ENCODE peak calls at places on chromosome 22, in four cellular contexts. E is hepatocyte, K is kidney epithelial cell, U is GM06990. A is an unnamed sample. For H3K27me3, the result is how much of the 10 kb centered on the place peaks cover.

GRCh38 chr22:46833228-46833627 is 70.8 kb downstream of the TBC1D22A start:
- DNase-seq in E (peak), K (no peak), U (no peak), A (peak)

GRCh38 chr22:37496651-37497599 is 10.7 kb upstream of the MFNG start:
- DNase-seq in E (no peak), K (peak), U (no peak), A (peak)

GRCh38 chr22:31504282-31504681 is 7.9 kb downstream of the SFI1 start:
- DNase-seq in E (no peak), K (no peak), U (no peak), A (no peak)

GRCh38 chr22:36277482-36278291 is 24.8 kb downstream of the APOL1 start:
- DNase-seq in E (peak), K (no peak), U (peak), A (peak)

GRCh38 chr22:49052023-49052538 is 775.6 kb downstream of the BRD1 start:
- DNase-seq in E (no peak), K (no peak), U (no peak), A (peak)

GRCh38 chr22:49979587-49980264 is 19.2 kb downstream of the PIM3 start:
- DNase-seq in E (peak), K (no peak), U (no peak), A (peak)

GRCh38 chr22:29253561-29254282 is 14.1 kb downstream of the RHBDD3 start:
- DNase-seq in E (no peak), K (no peak), U (no peak), A (peak)

GRCh38 chr22:36391648-36392047 is 3.9 kb upstream of the MYH9 start:
- DNase-seq in E (no peak), K (no peak), U (no peak), A (no peak)

GRCh38 chr22:32005453-32005852 is 37.6 kb upstream of the SLC5A1 start:
- DNase-seq in E (peak), K (peak), U (no peak), A (no peak)

GRCh38 chr22:45493286-45493771 is 9.4 kb upstream of the FBLN1 start:
- DNase-seq in E (no peak), K (no peak), U (no peak), A (no peak)

GRCh38 chr22:32897400-32897799 is 95.9 kb downstream of the TIMP3 start:
- DNase-seq in E (peak), K (peak), U (no peak), A (no peak)

GRCh38 chr22:47654922-47655451 is 892.5 kb downstream of the TBC1D22A start:
- DNase-seq in E (no peak), K (no peak), U (no peak), A (no peak)

GRCh38 chr22:37340331-37341262 is 58.3 kb downstream of the CYTH4 start:
- DNase-seq in E (no peak), K (no peak), U (no peak), A (peak)

GRCh38 chr22:28268845-28269244 is 349.8 kb upstream of the PITPNB start:
- DNase-seq in E (no peak), K (no peak), U (no peak), A (no peak)

GRCh38 chr22:20196094-20196840 is 45.4 kb upstream of the CCDC188 start:
- DNase-seq in E (no peak), K (no peak), U (no peak), A (peak)

GRCh38 chr22:38700271-38700788 is 413 bp downstream of the JOSD1 start:
- DNase-seq in E (no peak), K (no peak), U (no peak), A (no peak)

GRCh38 chr22:38735465-38736256 is 20.1 kb downstream of the SUN2 start:
- DNase-seq in E (no peak), K (no peak), U (no peak), A (peak)

GRCh38 chr22:48720662-48721393 is 1106.8 kb downstream of the BRD1 start:
- DNase-seq in E (no peak), K (no peak), U (no peak), A (peak)

GRCh38 chr22:46119729-46120419 is 30.5 kb upstream of the PPARA start:
- DNase-seq in E (no peak), K (no peak), U (no peak), A (no peak)

GRCh38 chr22:21816787-21817496 is 50.5 kb downstream of the MAPK1 start:
- DNase-seq in E (peak), K (peak), U (peak), A (no peak)

GRCh38 chr22:38504731-38505594 is 1.1 kb downstream of the DDX17 start:
- DNase-seq in E (peak), K (no peak), U (peak), A (peak)

GRCh38 chr22:32233091-32233490 is 22.1 kb downstream of the SLC5A4 start:
- DNase-seq in E (no peak), K (no peak), U (no peak), A (no peak)

GRCh38 chr22:26565181-26565580 is 24.8 kb downstream of the TPST2 start:
- DNase-seq in E (no peak), K (no peak), U (no peak), A (no peak)

GRCh38 chr22:26658161-26658560 is 773 bp downstream of the MIAT start:
- DNase-seq in E (no peak), K (no peak), U (no peak), A (no peak)

GRCh38 chr22:50705219-50705691 is 32.6 kb downstream of the SHANK3 start:
- DNase-seq in E (peak), K (peak), U (no peak), A (peak)

GRCh38 chr22:41561335-41561734 is 525 bp downstream of the CSDC2 start:
- DNase-seq in E (peak), K (no peak), U (no peak), A (peak)

GRCh38 chr22:41562461-41562860 is 1.7 kb downstream of the CSDC2 start:
- DNase-seq in E (no peak), K (no peak), U (no peak), A (no peak)

GRCh38 chr22:41563051-41563711 is 2.4 kb downstream of the CSDC2 start:
- DNase-seq in E (peak), K (peak), U (no peak), A (peak)

GRCh38 chr22:41560095-41560487 is 719 bp upstream of the CSDC2 start:
- DNase-seq in E (no peak), K (no peak), U (no peak), A (no peak)

GRCh38 chr22:41561788-41562187 is 978 bp downstream of the CSDC2 start:
- DNase-seq in E (no peak), K (no peak), U (no peak), A (peak)
- H3K4me3 ChIP-seq in E (no peak), K (peak), U (no peak), A (no peak)

GRCh38 chr22:42819412-42820069 is 37.5 kb downstream of the ARFGAP3 start:
- DNase-seq in E (no peak), K (no peak), U (no peak), A (no peak)
- H3K27me3 ChIP-seq in E (under half), K (under half), U (under half), A (under half)

DNA sequence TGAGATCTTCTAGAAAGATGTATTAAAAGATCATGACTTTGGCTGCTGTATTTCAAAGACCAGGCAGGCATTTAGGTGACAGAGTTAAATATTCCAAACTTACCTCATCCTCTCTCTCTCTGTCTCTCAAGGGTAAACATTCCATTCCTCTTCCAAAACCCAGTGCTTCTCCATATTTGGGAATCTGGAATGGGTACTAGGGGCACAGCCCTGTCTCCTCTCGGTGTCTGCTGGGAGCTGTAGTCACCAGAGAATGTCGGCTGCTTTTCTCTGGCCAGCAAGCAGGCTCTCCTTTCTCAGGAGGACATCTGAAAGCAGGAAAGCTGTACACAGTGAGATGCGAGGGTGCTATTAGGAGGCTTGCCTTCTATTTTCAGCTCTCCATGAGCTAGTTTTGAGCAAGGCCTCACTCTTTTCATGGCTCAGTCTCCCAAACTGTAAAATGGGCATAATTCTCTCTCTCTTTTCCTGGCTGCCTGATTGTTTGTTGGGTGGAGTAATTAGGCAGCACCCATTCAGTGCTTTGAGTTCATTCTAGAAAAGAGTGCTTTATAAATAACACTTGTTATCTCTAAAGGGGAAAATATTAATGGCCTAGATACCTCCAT is 9.3 kb upstream of the PEX26 start:
- DNase-seq in E (no peak), K (no peak), U (no peak), A (no peak)
- H3K4me3 ChIP-seq in E (no peak), K (no peak), U (no peak), A (no peak)

DNA sequence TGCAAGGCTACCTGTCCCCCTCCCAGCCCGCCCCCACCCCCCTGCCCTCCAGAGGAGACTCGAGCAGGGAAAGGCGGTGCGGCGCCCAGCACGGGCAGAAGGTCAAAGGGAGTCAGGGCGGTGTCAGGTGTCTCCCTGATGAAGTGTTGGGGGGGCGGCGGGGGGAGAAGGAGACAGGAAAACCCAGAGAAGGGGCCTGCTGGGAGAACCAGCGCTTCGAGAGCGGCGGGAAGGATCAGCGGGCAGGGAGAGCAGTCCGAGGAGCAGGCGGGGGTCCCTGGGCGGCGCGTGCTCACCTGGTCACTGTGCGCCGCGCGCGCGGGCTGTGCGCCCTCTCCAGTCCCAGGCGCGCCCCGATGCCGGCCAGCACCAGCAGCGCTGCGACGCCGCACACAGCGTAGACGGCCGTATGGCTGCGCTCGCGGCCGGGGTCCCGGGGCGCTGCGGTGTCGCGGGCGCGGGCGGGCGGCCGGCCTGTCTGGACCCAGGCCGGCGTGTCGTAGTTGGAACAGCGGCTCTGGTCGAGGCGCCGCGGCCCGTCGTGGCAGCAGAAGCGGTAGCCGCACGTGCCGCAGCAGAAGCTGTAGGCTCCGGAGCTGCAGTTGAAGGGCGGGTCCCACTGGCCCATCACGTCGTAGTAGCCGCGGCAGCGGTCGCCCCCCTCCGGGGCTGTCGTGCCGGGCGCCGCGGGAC is 886 bp downstream of the SHISA8 start:
- DNase-seq in E (no peak), K (no peak), U (peak), A (peak)
- H3K27me3 ChIP-seq in E (half or more), K (half or more), U (under half), A (half or more)

GRCh38 chr22:25403752-25404471 is 160.6 kb upstream of the GRK3 start:
- DNase-seq in E (peak), K (no peak), U (no peak), A (peak)
- H3K4me3 ChIP-seq in E (peak), K (peak), U (peak), A (peak)

GRCh38 chr22:44380716-44381500 is 68.2 kb upstream of the SHISAL1 start:
- DNase-seq in E (no peak), K (no peak), U (no peak), A (no peak)

GRCh38 chr22:44382461-44383038 is 69.8 kb upstream of the SHISAL1 start:
- DNase-seq in E (no peak), K (no peak), U (no peak), A (no peak)

GRCh38 chr22:44381761-44382454 is 69.2 kb upstream of the SHISAL1 start:
- DNase-seq in E (no peak), K (no peak), U (no peak), A (peak)

GRCh38 chr22:44378380-44378779 is 65.6 kb upstream of the SHISAL1 start:
- DNase-seq in E (no peak), K (no peak), U (no peak), A (no peak)

GRCh38 chr22:44379817-44380560 is 67.2 kb upstream of the SHISAL1 start:
- DNase-seq in E (no peak), K (no peak), U (no peak), A (no peak)
- H3K27me3 ChIP-seq in E (under half), K (under half), U (under half), A (under half)

GRCh38 chr22:30357650-30358215 is 926 bp downstream of the CCDC157 start:
- DNase-seq in E (no peak), K (no peak), U (no peak), A (peak)
- H3K4me3 ChIP-seq in E (peak), K (no peak), U (no peak), A (peak)